ENCODE peak calls at places on chromosome 7, in eight cellular contexts. M is GM12892, C is K562, O is transverse colon, X is endothelial cell of umbilical vein, Y is spleen, U is HCT116, B is prostate gland. K is an unnamed sample.

GRCh38 chr7:39606352-39606751 is 17.0 kb upstream of the RALA start:
- DNase-seq in M (no peak), X (no peak), B (no peak), O (no peak), C (no peak), Y (no peak), U (no peak), K (no peak)

GRCh38 chr7:55055479-55055878 is 36.7 kb downstream of the EGFR start:
- DNase-seq in O (no peak), M (no peak), X (no peak), C (no peak), U (no peak), B (no peak), Y (no peak), K (no peak)

GRCh38 chr7:121436136-121436535 is 40.0 kb upstream of the FAM3C start:
- DNase-seq in M (no peak), C (no peak), Y (no peak), U (no peak), B (no peak), O (no peak), X (peak; percentile 51), K (no peak)

GRCh38 chr7:137895301-137896201 is 48.8 kb upstream of the DGKI start:
- DNase-seq in O (no peak), U (no peak), Y (no peak), C (no peak), X (no peak), M (no peak), B (no peak), K (no peak)

GRCh38 chr7:28329616-28330373 is 82.5 kb upstream of the CREB5 start:
- DNase-seq in O (peak; percentile 21), X (no peak), B (no peak), Y (no peak), M (no peak), U (no peak), C (no peak), K (no peak)

GRCh38 chr7:27576360-27576944 is 86.2 kb downstream of the HIBADH start:
- DNase-seq in X (peak; percentile 70), M (no peak), C (peak; percentile 19), B (peak; percentile 47), Y (no peak), U (peak; percentile 29), O (no peak), K (no peak)

GRCh38 chr7:132996581-132997242 is 85.2 kb downstream of the CHCHD3 start:
- DNase-seq in M (no peak), U (no peak), C (no peak), O (no peak), Y (no peak), B (no peak), X (no peak), K (no peak)

GRCh38 chr7:133077394-133077793 is 4.5 kb downstream of the CHCHD3 start:
- DNase-seq in M (no peak), C (no peak), B (no peak), Y (no peak), X (no peak), U (no peak), O (no peak), K (no peak)

GRCh38 chr7:105122619-105123018 is 108.6 kb downstream of the KMT2E start:
- DNase-seq in O (no peak), X (no peak), B (no peak), M (no peak), C (no peak), Y (no peak), U (no peak), K (no peak)

GRCh38 chr7:151843181-151843580 is 33.7 kb downstream of the PRKAG2 start:
- DNase-seq in Y (no peak), B (no peak), O (no peak), M (no peak), X (no peak), U (no peak), C (no peak), K (no peak)

GRCh38 chr7:74194686-74195085 is 15.1 kb upstream of the LAT2 start:
- DNase-seq in C (no peak), B (no peak), M (no peak), O (no peak), X (no peak), Y (peak; percentile 51), U (no peak), K (no peak)

GRCh38 chr7:4185136-4185535 is 497.0 kb upstream of the FOXK1 start:
- DNase-seq in X (no peak), O (no peak), Y (no peak), M (no peak), B (no peak), U (no peak), C (no peak), K (no peak)

GRCh38 chr7:52831321-52831720 is 204.1 kb upstream of the POM121L12 start:
- DNase-seq in U (no peak), X (no peak), O (no peak), C (no peak), B (no peak), Y (no peak), M (no peak), K (no peak)

GRCh38 chr7:17140421-17140820 is 158.0 kb upstream of the AHR start:
- DNase-seq in O (no peak), C (no peak), M (no peak), X (no peak), Y (no peak), B (no peak), U (no peak), K (no peak)

GRCh38 chr7:34748244-34749039 is 90.4 kb downstream of the NPSR1 start:
- DNase-seq in O (peak; percentile 80), B (peak; percentile 58), U (peak; percentile 89), X (peak; percentile 97), Y (peak; percentile 86), M (no peak), C (no peak), K (no peak)
- TF ChIP-seq POLR2AphosphoS5 in O (no peak), B (peak; percentile 12), U (peak; percentile 44), X (peak; percentile 58), Y (peak; percentile 67), M (no peak), C (no peak), K (no peak)

GRCh38 chr7:6026011-6026819 is 5.0 kb upstream of the ANKRD61 start:
- DNase-seq in M (peak; percentile 60), B (peak; percentile 80), Y (peak; percentile 94), C (peak; percentile 63), U (no peak), X (peak; percentile 18), O (peak; percentile 89), K (peak; percentile 53)

GRCh38 chr7:6027806-6028365 is 3.3 kb upstream of the ANKRD61 start:
- DNase-seq in C (no peak), Y (peak; percentile 13), X (no peak), U (no peak), M (no peak), B (no peak), O (no peak), K (no peak)

GRCh38 chr7:6026917-6027316 is 4.3 kb upstream of the ANKRD61 start:
- DNase-seq in M (no peak), B (no peak), U (no peak), O (no peak), X (no peak), Y (peak; percentile 73), C (no peak), K (no peak)

GRCh38 chr7:6023974-6024435 is 7.2 kb upstream of the ANKRD61 start:
- DNase-seq in X (no peak), U (no peak), M (no peak), C (peak; percentile 45), O (no peak), Y (no peak), B (no peak), K (no peak)

GRCh38 chr7:6022671-6023070 is 8.5 kb upstream of the ANKRD61 start:
- DNase-seq in C (no peak), M (no peak), O (no peak), X (no peak), U (no peak), B (no peak), Y (no peak), K (no peak)
- TF ChIP-seq POLR2A in C (peak; percentile 15), M (no peak), O (no peak), X (no peak), U (no peak), B (no peak), Y (no peak), K (no peak)

DNA sequence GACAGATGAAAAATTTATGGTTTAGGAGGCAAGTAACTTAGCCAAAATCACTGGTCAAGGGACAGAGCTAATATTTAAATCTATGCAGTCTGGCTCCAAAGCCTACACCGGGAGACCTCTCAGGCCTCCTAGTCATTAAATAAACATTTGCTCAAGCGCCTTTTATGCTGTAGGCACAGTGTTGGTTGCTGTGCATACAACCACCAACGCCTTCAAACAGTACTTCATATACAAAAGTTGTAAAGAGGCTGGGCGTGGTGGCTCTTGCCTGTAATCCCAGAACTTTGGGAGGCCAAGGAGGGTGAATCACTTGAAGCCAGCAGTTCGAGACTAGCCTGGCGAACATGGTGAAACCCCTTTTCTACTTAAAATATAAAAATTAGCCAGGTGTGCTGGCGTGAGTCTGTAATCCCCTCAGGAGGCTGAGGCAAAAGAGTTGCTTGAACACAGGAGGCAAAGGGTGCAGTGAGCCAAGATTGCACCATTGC is 159.8 kb downstream of the MAGI2 start:
- DNase-seq in Y (no peak), B (no peak), C (no peak), M (no peak), O (peak; percentile 40), X (no peak), U (no peak), K (no peak)
- TF ChIP-seq POLR2AphosphoS5 in Y (no peak), B (no peak), C (no peak), M (no peak), O (no peak), X (no peak), U (no peak), K (no peak)

GRCh38 chr7:24573554-24574338 is 494 bp downstream of the PALS2 start:
- DNase-seq in C (peak; percentile 77), M (peak; percentile 38), Y (peak; percentile 90), B (peak; percentile 25), O (peak; percentile 33), X (peak; percentile 59), U (no peak), K (peak; percentile 30)
- TF ChIP-seq POLR2A in C (no peak), M (peak; percentile 19), Y (no peak), B (no peak), O (no peak), X (no peak), U (no peak), K (peak; percentile 42)

DNA sequence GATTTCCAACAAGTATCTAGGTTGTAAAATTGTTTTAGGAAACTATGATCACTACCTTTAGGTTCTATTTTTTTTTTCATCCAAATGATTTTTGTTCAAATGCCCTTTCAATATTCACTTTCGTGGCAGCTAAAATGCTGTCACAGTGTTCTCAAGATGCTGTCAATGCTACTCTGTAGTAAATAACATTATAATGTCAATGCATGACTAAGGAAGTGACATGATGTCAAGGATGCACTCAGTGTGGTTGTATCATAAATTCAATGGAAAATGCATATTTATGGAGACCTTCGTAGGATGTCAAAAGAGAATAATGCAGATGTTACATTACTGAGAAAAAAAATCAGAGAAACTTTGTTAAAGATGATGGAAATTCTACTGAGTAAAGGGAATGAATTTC is 673.8 kb downstream of the ANKRD7 start:
- DNase-seq in B (no peak), C (no peak), U (no peak), O (no peak), X (no peak), M (no peak), Y (no peak), K (no peak)
- TF ChIP-seq POLR2AphosphoS5 in B (no peak), C (no peak), U (no peak), O (no peak), X (no peak), M (no peak), Y (no peak), K (no peak)